ENCODE peak calls at places on chromosome 6, in six cellular contexts. D is pons, Y is posterior vena cava, Z is kidney glomerular epithelial cell, B is HEK293T, P is colonic mucosa. M is an unnamed sample.

GRCh38 chr6:134539865-134540323 is 222.0 kb upstream of the SGK1 start:
- DNase-seq in Y (no peak), P (no peak), Z (no peak), D (peak; percentile 91), B (no peak), M (no peak)

GRCh38 chr6:44843734-44844133 is 456.2 kb downstream of the CDC5L start:
- DNase-seq in Y (no peak), D (no peak), P (no peak), B (no peak), Z (no peak), M (no peak)

GRCh38 chr6:12012231-12012565 is at the start of gene HIVEP1:
- DNase-seq in D (no peak), Z (peak; percentile 14), B (peak; percentile 23), P (no peak), Y (peak; percentile 83), M (no peak)

GRCh38 chr6:145155873-145156782 is 579.2 kb downstream of the EPM2A start:
- DNase-seq in Y (no peak), D (no peak), P (no peak), Z (no peak), B (no peak), M (no peak)

GRCh38 chr6:20350215-20350614 is 51.5 kb upstream of the E2F3 start:
- DNase-seq in B (no peak), P (no peak), D (no peak), Z (no peak), Y (no peak), M (no peak)

GRCh38 chr6:166076625-166077024 is 91.0 kb downstream of the TBXT start:
- DNase-seq in P (no peak), B (no peak), D (no peak), Y (no peak), Z (no peak), M (no peak)

GRCh38 chr6:35170166-35170565 is 29.0 kb upstream of the TCP11 start:
- DNase-seq in Z (no peak), P (no peak), Y (no peak), B (no peak), D (no peak), M (no peak)

GRCh38 chr6:91081452-91082067 is 494.7 kb upstream of the MAP3K7 start:
- DNase-seq in Z (peak; percentile 51), Y (no peak), B (peak; percentile 44), P (no peak), D (peak; percentile 77), M (peak; percentile 88)

GRCh38 chr6:21438986-21439352 is 154.6 kb upstream of the SOX4 start:
- DNase-seq in Z (no peak), P (no peak), Y (no peak), D (no peak), B (no peak), M (no peak)

GRCh38 chr6:81476881-81477280 is 275.6 kb downstream of the TENT5A start:
- DNase-seq in Z (no peak), B (no peak), P (no peak), D (no peak), Y (no peak), M (no peak)

GRCh38 chr6:112298816-112299281 is 44.5 kb upstream of the LAMA4 start:
- DNase-seq in Y (no peak), P (no peak), Z (peak; percentile 62), B (no peak), D (no peak), M (no peak)

GRCh38 chr6:117951783-117952182 is 44.7 kb downstream of the SLC35F1 start:
- DNase-seq in D (peak; percentile 58), P (no peak), Z (no peak), B (no peak), Y (no peak), M (peak; percentile 67)

GRCh38 chr6:137145421-137145820 is 28.0 kb downstream of the IL22RA2 start:
- DNase-seq in D (no peak), P (no peak), B (no peak), Z (peak; percentile 18), Y (no peak), M (no peak)

GRCh38 chr6:14441371-14441781 is 323.8 kb downstream of the CD83 start:
- DNase-seq in B (no peak), Y (no peak), P (no peak), Z (no peak), D (peak; percentile 88), M (no peak)

GRCh38 chr6:85569323-85569722 is 24.3 kb downstream of the SNX14 start:
- DNase-seq in D (no peak), P (no peak), B (no peak), Y (no peak), Z (peak; percentile 27), M (no peak)

GRCh38 chr6:160247457-160247883 is 11.2 kb downstream of the SLC22A2 start:
- DNase-seq in D (no peak), P (no peak), Z (peak; percentile 93), B (no peak), Y (no peak), M (no peak)

GRCh38 chr6:99344289-99344688 is 5.2 kb downstream of the FAXC start:
- DNase-seq in Y (no peak), Z (peak; percentile 62), D (no peak), P (no peak), B (no peak), M (no peak)

GRCh38 chr6:80004199-80005072 is at the start of gene TTK:
- DNase-seq in B (peak; percentile 91), D (peak; percentile 92), P (peak; percentile 95), Z (peak; percentile 95), Y (peak; percentile 97), M (peak; percentile 96)

GRCh38 chr6:153059311-153059710 is 56.8 kb upstream of the MTRF1L start:
- DNase-seq in P (no peak), D (no peak), Y (no peak), Z (no peak), B (no peak), M (no peak)

GRCh38 chr6:25138697-25139051 is 140.5 kb upstream of the CARMIL1 start:
- DNase-seq in Z (no peak), Y (no peak), D (no peak), B (no peak), P (no peak), M (no peak)

GRCh38 chr6:148240463-148240845 is 102.2 kb upstream of the SASH1 start:
- DNase-seq in Y (no peak), P (no peak), B (no peak), D (no peak), Z (no peak), M (no peak)

GRCh38 chr6:157059781-157060180 is 263.5 kb downstream of the TMEM242 start:
- DNase-seq in B (no peak), P (no peak), Z (no peak), D (no peak), Y (no peak), M (peak; percentile 86)

GRCh38 chr6:67898875-67899274 is 736.2 kb upstream of the ADGRB3 start:
- DNase-seq in Y (no peak), Z (no peak), D (no peak), P (no peak), B (no peak), M (no peak)

M was measured in cerebellar cortex.